ENCODE peak calls at places on chromosomes 6 and 20, in five cellular contexts. L, D, V, B and R are unnamed samples.

GRCh38 chr20:49325981-49326380 is 48.1 kb upstream of the ZNFX1 start:
- DNase-seq in D (no peak), L (peak), B (no peak), V (peak), R (no peak)

GRCh38 chr6:139872635-139873034 is 498.2 kb upstream of the CITED2 start:
- DNase-seq in V (no peak), L (no peak), D (no peak), B (no peak), R (no peak)

GRCh38 chr6:93859964-93860363 is 440.6 kb upstream of the EPHA7 start:
- DNase-seq in L (no peak), V (no peak), B (no peak), D (no peak), R (no peak)

GRCh38 chr6:154617175-154617574 is 106.7 kb upstream of the CNKSR3 start:
- DNase-seq in B (no peak), D (no peak), L (peak), V (peak), R (no peak)

GRCh38 chr20:8094415-8094818 is 37.6 kb upstream of the PLCB1 start:
- DNase-seq in V (peak), D (no peak), B (peak), L (peak), R (peak)

GRCh38 chr20:53322651-53323050 is 271.0 kb downstream of the ZNF217 start:
- DNase-seq in D (peak), L (no peak), V (no peak), B (no peak), R (no peak)

GRCh38 chr6:168574699-168575195 is 133.8 kb downstream of the SMOC2 start:
- DNase-seq in L (no peak), V (no peak), D (no peak), B (no peak), R (no peak)

GRCh38 chr6:108689279-108690161 is 128.8 kb downstream of the FOXO3 start:
- DNase-seq in D (no peak), V (peak), L (peak), B (no peak), R (no peak)

GRCh38 chr6:6851059-6851658 is 256.6 kb upstream of the RREB1 start:
- DNase-seq in L (peak), B (peak), V (peak), D (no peak), R (peak)

GRCh38 chr20:5973971-5974370 is 23.5 kb downstream of the MCM8 start:
- DNase-seq in V (no peak), D (no peak), B (no peak), L (no peak), R (no peak)

GRCh38 chr6:20447157-20447556 is 45.5 kb downstream of the E2F3 start:
- DNase-seq in B (no peak), L (peak), D (no peak), V (no peak), R (no peak)